ENCODE peak calls at places on chromosomes 13 and 19, in ten cellular contexts. L is upper lobe of right lung; T is posterior cingulate gyrus; S is heart right ventricle; R is dermis microvascular lymphatic vessel endothelial cell; W is osteocyte; J is germinal center; Q is iPS DF 6.9; Z is sigmoid colon; H is activated CD4-positive, alpha-beta T cell treated with anti-CD3 and anti-CD28 coated beads for 1 hour. G is an unnamed sample.

GRCh38 chr19:34269968-34270621 is 15.7 kb downstream of the GARRE1 start:
- DNase-seq in L (peak; percentile 70), T (no peak), S (peak; percentile 79), R (peak; percentile 98), W (no peak), J (peak; percentile 76), Q (no peak), Z (peak; percentile 68), H (peak; percentile 56), G (peak; percentile 99)

GRCh38 chr19:48530044-48530720 is 18.5 kb upstream of the LMTK3 start:
- DNase-seq in L (no peak), T (peak; percentile 62), S (no peak), R (no peak), W (no peak), J (no peak), Q (no peak), Z (no peak), H (no peak), G (no peak)

GRCh38 chr19:35216833-35217707 is 11.5 kb downstream of the FAM187B start:
- DNase-seq in L (peak; percentile 62), T (no peak), S (peak; percentile 49), R (peak; percentile 34), W (no peak), J (no peak), Q (no peak), Z (no peak), H (no peak), G (no peak)

GRCh38 chr19:6890421-6890913 is 3.1 kb downstream of the ADGRE1 start:
- DNase-seq in L (no peak), T (no peak), S (no peak), R (no peak), W (no peak), J (no peak), Q (no peak), Z (no peak), H (no peak), G (no peak)

GRCh38 chr13:36630181-36630806 is 43.5 kb upstream of the SERTM1 start:
- DNase-seq in L (no peak), T (no peak), S (no peak), R (no peak), W (no peak), J (no peak), Q (no peak), Z (no peak), H (no peak), G (no peak)

GRCh38 chr19:2273356-2274184 is 8.4 kb downstream of the PEAK3 start:
- DNase-seq in L (peak; percentile 89), T (peak; percentile 95), S (peak; percentile 71), R (peak; percentile 70), W (peak; percentile 94), J (peak; percentile 92), Q (peak; percentile 66), Z (peak; percentile 86), H (peak; percentile 55), G (peak; percentile 51)

GRCh38 chr19:33863436-33863835 is 66.8 kb downstream of the KCTD15 start:
- DNase-seq in L (no peak), T (no peak), S (no peak), R (no peak), W (no peak), J (no peak), Q (no peak), Z (no peak), H (no peak), G (no peak)

GRCh38 chr13:97264663-97265062 is 42.5 kb downstream of the MBNL2 start:
- DNase-seq in L (no peak), T (no peak), S (no peak), R (peak; percentile 67), W (no peak), J (no peak), Q (no peak), Z (no peak), H (no peak), G (no peak)

GRCh38 chr19:20558011-20558410 is 7.6 kb downstream of the ZNF737 start:
- DNase-seq in L (no peak), T (peak; percentile 87), S (peak; percentile 7), R (no peak), W (no peak), J (no peak), Q (no peak), Z (no peak), H (no peak), G (no peak)

G was measured in endothelial cell of umbilical vein.